ENCODE peak calls at places on chromosomes 3 and 15, in five cellular contexts. K, M, W, T and Z are unnamed samples.

GRCh38 chr3:100873624-100874023 is 119.6 kb downstream of the ABI3BP start:
- DNase-seq in K (no peak), M (no peak), W (no peak), T (no peak), Z (no peak)

GRCh38 chr15:29048011-29048410 is 162.2 kb downstream of the APBA2 start:
- DNase-seq in K (no peak), M (no peak), W (no peak), T (no peak), Z (no peak)

GRCh38 chr3:73727854-73728253 is 103.1 kb upstream of the PDZRN3 start:
- DNase-seq in K (no peak), M (no peak), W (no peak), T (no peak), Z (no peak)

GRCh38 chr3:191369081-191370010 is 39.0 kb upstream of the UTS2B start:
- DNase-seq in K (peak; percentile 81), M (no peak), W (no peak), T (no peak), Z (peak; percentile 88)

GRCh38 chr3:113439576-113439975 is 1.7 kb downstream of the CFAP44 start:
- DNase-seq in K (no peak), M (no peak), W (no peak), T (no peak), Z (no peak)

GRCh38 chr15:28025413-28025812 is 73.7 kb downstream of the OCA2 start:
- DNase-seq in K (no peak), M (no peak), W (no peak), T (no peak), Z (no peak)

GRCh38 chr15:92631721-92632120 is 23.9 kb downstream of the FAM174B start:
- DNase-seq in K (no peak), M (no peak), W (no peak), T (no peak), Z (no peak)

GRCh38 chr3:157201648-157202278 is 41.8 kb upstream of the CCNL1 start:
- DNase-seq in K (peak; percentile 76), M (no peak), W (peak; percentile 33), T (no peak), Z (peak; percentile 71)

GRCh38 chr3:37202035-37202434 is 27.7 kb upstream of the LRRFIP2 start:
- DNase-seq in K (peak; percentile 84), M (no peak), W (no peak), T (no peak), Z (no peak)

GRCh38 chr3:180679178-180680096 is at the start of gene CCDC39:
- DNase-seq in K (peak; percentile 56), M (peak; percentile 91), W (peak; percentile 55), T (peak; percentile 34), Z (peak; percentile 62)

GRCh38 chr3:123064914-123065313 is 1.9 kb upstream of the PDIA5 start:
- DNase-seq in K (no peak), M (no peak), W (no peak), T (no peak), Z (no peak)

GRCh38 chr3:58349792-58350626 is 17.3 kb downstream of the PXK start:
- DNase-seq in K (no peak), M (no peak), W (no peak), T (no peak), Z (no peak)

GRCh38 chr3:46856576-46857471 is 6.4 kb downstream of the MYL3 start:
- DNase-seq in K (no peak), M (no peak), W (no peak), T (peak; percentile 25), Z (no peak)

GRCh38 chr3:182738583-182739514 is 54.5 kb upstream of the ATP11B start:
- DNase-seq in K (no peak), M (no peak), W (no peak), T (no peak), Z (no peak)

GRCh38 chr3:45583021-45583851 is 11.3 kb upstream of the LIMD1 start:
- DNase-seq in K (peak; percentile 54), M (no peak), W (no peak), T (peak; percentile 79), Z (peak; percentile 40)

GRCh38 chr3:20073683-20074082 is 33.4 kb downstream of the KAT2B start:
- DNase-seq in K (no peak), M (no peak), W (no peak), T (no peak), Z (peak; percentile 35)

GRCh38 chr15:101169457-101170071 is 82.3 kb downstream of the CHSY1 start:
- DNase-seq in K (no peak), M (no peak), W (no peak), T (no peak), Z (peak; percentile 62)

GRCh38 chr15:64024172-64025050 is 21.9 kb downstream of the DAPK2 start:
- DNase-seq in K (no peak), M (no peak), W (peak; percentile 41), T (no peak), Z (no peak)

GRCh38 chr3:153462550-153462949 is 300.5 kb downstream of the RAP2B start:
- DNase-seq in K (no peak), M (no peak), W (no peak), T (no peak), Z (no peak)

GRCh38 chr15:41927516-41927915 is 33.7 kb upstream of the SPTBN5 start:
- DNase-seq in K (no peak), M (no peak), W (no peak), T (no peak), Z (no peak)

GRCh38 chr3:86867990-86868389 is 123.0 kb downstream of the VGLL3 start:
- DNase-seq in K (peak; percentile 44), M (no peak), W (no peak), T (no peak), Z (peak; percentile 8)

GRCh38 chr3:71432044-71432970 is 151.2 kb downstream of the FOXP1 start:
- DNase-seq in K (no peak), M (no peak), W (no peak), T (peak; percentile 60), Z (no peak)

GRCh38 chr3:150278843-150279341 is 129.2 kb upstream of the TSC22D2 start:
- DNase-seq in K (no peak), M (no peak), W (no peak), T (no peak), Z (no peak)

GRCh38 chr15:71802770-71803169 is 7.6 kb upstream of the NR2E3 start:
- DNase-seq in K (no peak), M (no peak), W (no peak), T (no peak), Z (no peak)
- TF ChIP-seq CTCF in K (peak; percentile 30), M (peak; percentile 35), W (peak; percentile 34), T (no peak), Z (peak; percentile 32)

DNA sequence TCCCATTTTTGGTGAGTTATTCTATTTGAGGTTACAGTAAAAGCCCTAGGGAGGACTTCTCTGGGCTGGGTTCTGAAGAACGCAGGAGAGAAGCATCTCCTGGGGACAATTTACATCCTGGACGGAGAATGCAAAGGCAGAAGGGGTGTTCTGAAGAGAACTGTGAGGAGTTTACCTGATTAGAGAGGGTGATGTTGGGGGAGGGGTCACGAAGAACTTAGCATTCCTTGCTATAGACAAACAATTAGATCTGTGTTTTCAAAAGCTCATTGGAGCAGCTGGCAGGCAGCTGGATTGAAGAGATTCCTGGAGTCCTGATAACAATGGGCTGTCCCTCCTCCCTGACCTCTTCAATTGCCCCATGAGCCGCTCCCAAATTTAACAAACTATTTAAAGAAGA is 55.2 kb downstream of the ARHGAP31 start:
- DNase-seq in K (no peak), M (no peak), W (no peak), T (no peak), Z (peak; percentile 13)
- TF ChIP-seq CTCF in K (no peak), M (no peak), W (no peak), T (no peak), Z (no peak)

DNA sequence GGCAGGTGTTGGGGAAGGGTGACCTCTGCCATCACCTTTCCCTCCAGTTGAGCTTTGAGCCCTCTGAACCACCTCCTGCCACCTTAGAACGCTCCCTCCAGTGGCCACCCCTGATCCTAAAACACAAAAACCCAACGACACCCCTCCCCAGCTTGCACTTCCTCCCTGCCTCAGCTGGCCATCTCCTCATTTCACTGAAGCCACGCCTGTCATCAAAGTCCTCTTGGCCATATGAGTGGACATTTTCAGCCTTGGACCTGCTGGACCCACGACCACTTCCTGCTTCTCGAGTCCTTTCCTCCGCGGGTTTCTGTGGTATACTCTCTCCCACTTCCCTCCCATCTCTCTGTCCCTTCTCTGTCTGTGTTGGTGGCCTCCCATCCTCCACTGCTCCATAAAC is 48.5 kb upstream of the NR2C2 start:
- DNase-seq in K (no peak), M (no peak), W (no peak), T (no peak), Z (no peak)
- TF ChIP-seq CTCF in K (no peak), M (no peak), W (no peak), T (no peak), Z (no peak)

GRCh38 chr3:8996681-8997121 is 33.4 kb upstream of the RAD18 start:
- DNase-seq in K (peak; percentile 73), M (peak; percentile 34), W (no peak), T (peak; percentile 65), Z (peak; percentile 40)
- TF ChIP-seq CTCF in K (peak; percentile 56), M (peak; percentile 17), W (no peak), T (peak; percentile 51), Z (peak; percentile 27)

GRCh38 chr3:119434703-119435102 is 28.7 kb downstream of the TMEM39A start:
- DNase-seq in K (no peak), M (no peak), W (no peak), T (no peak), Z (no peak)
- TF ChIP-seq CTCF in K (no peak), M (no peak), W (no peak), T (no peak), Z (no peak)

GRCh38 chr15:94040523-94041248 is 190.7 kb upstream of the MCTP2 start:
- DNase-seq in K (peak; percentile 12), M (no peak), W (no peak), T (no peak), Z (no peak)
- TF ChIP-seq CTCF in K (no peak), M (no peak), W (no peak), T (no peak), Z (no peak)